ENCODE peak calls at places on chromosomes 5 and 9, in five cellular contexts. F, Q, W, R and X are unnamed samples.

GRCh38 chr5:7010578-7010977 is 297.3 kb downstream of the TENT4A start:
- DNase-seq in F (peak), R (no peak), Q (no peak), W (no peak), X (no peak)

GRCh38 chr9:123432331-123433236 is 76.6 kb downstream of the CRB2 start:
- DNase-seq in Q (no peak), F (no peak), R (no peak), W (no peak), X (no peak)

GRCh38 chr9:13979941-13980318 is 334.0 kb downstream of the NFIB start:
- DNase-seq in R (no peak), Q (no peak), F (no peak), W (no peak), X (no peak)

GRCh38 chr5:50658243-50658642 is 8.2 kb upstream of the PARP8 start:
- DNase-seq in F (no peak), W (no peak), Q (no peak), R (no peak), X (no peak)

GRCh38 chr9:121560921-121561320 is 61.3 kb upstream of the GGTA1 start:
- DNase-seq in Q (no peak), W (peak), F (no peak), R (no peak), X (no peak)

GRCh38 chr9:87212563-87213154 is 265.4 kb upstream of the GAS1 start:
- DNase-seq in Q (peak), W (no peak), R (no peak), F (no peak), X (no peak)

GRCh38 chr9:31359071-31359470 is 1025.4 kb upstream of the ACO1 start:
- DNase-seq in F (no peak), R (no peak), Q (no peak), W (no peak), X (no peak)

GRCh38 chr5:5467737-5468136 is 45.3 kb downstream of the ICE1 start:
- DNase-seq in W (no peak), Q (no peak), F (no peak), R (peak), X (no peak)

GRCh38 chr9:15543033-15543791 is 9.6 kb upstream of the CCDC171 start:
- DNase-seq in R (no peak), Q (no peak), W (no peak), F (no peak), X (no peak)

GRCh38 chr9:125966456-125966855 is 219.3 kb downstream of the PBX3 start:
- DNase-seq in R (no peak), F (no peak), Q (no peak), W (no peak), X (no peak)

GRCh38 chr5:134436523-134437339 is 25.1 kb upstream of the CDKN2AIPNL start:
- DNase-seq in R (peak), F (peak), Q (peak), W (peak), X (peak)

GRCh38 chr9:14303526-14303925 is 10.4 kb downstream of the NFIB start:
- DNase-seq in W (no peak), F (no peak), Q (no peak), R (no peak), X (no peak)

GRCh38 chr9:77883846-77884771 is 147.5 kb downstream of the GNAQ start:
- DNase-seq in R (peak), F (no peak), Q (peak), W (no peak), X (no peak)

GRCh38 chr5:131230406-131230805 is 33.4 kb upstream of the CDC42SE2 start:
- DNase-seq in R (no peak), Q (no peak), W (no peak), F (no peak), X (peak)

GRCh38 chr9:3750311-3750710 is 224.5 kb upstream of the RFX3 start:
- DNase-seq in R (no peak), Q (no peak), F (no peak), W (no peak), X (no peak)

GRCh38 chr5:141149812-141150211 is at the start of gene PCDHB6:
- DNase-seq in W (no peak), F (no peak), Q (no peak), R (peak), X (no peak)

GRCh38 chr5:179342577-179342976 is 2.7 kb downstream of the ADAMTS2 start:
- DNase-seq in F (peak), Q (no peak), R (peak), W (peak), X (no peak)
- TF ChIP-seq CTCF in F (no peak), Q (no peak), R (peak), W (peak), X (no peak)

GRCh38 chr9:137176302-137177182 is 4.7 kb upstream of the TMEM210 start:
- DNase-seq in Q (no peak), W (no peak), R (peak), F (peak), X (peak)

GRCh38 chr9:137174722-137175293 is 3.0 kb upstream of the TMEM210 start:
- DNase-seq in F (no peak), R (no peak), W (no peak), Q (no peak), X (no peak)

GRCh38 chr9:137173795-137174664 is 2.2 kb upstream of the TMEM210 start:
- DNase-seq in F (no peak), W (no peak), R (no peak), Q (no peak), X (no peak)

GRCh38 chr9:137172907-137173794 is 1.3 kb upstream of the TMEM210 start:
- DNase-seq in F (no peak), Q (peak), R (no peak), W (no peak), X (peak)

DNA sequence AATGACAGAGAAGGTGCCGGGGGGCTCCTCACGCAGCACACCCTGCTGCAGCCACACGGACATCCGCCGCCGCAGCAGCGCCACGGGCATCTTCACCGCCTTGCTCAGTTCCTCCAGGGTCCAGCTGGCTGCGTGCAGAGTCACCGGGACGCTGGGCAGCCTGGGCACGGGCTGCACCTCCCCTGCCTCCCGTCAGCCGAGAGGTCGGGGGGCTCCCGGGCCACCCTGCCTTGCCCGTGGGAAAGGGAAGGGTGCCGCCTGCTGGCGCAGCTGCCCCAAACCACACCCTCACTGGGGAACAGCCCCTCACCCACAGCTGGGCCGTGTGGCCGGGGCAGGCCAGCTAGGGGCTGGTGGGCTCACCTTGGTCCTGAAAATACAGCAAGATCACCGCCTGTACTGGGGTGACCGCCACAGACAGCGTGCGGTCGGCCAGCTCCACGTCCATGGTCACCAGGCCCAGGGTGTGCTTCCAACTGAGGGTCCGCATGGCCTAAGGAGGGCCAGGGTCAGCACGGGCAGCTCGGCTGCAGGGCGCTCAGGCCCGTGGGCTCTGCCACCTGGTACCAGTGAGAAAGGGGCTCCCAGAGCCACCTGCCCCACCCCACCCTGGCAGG is 3.6 kb upstream of the TMEM210 start:
- DNase-seq in F (no peak), Q (no peak), W (no peak), R (no peak), X (peak)
- TF ChIP-seq CTCF in F (no peak), Q (no peak), W (no peak), R (no peak), X (peak)

DNA sequence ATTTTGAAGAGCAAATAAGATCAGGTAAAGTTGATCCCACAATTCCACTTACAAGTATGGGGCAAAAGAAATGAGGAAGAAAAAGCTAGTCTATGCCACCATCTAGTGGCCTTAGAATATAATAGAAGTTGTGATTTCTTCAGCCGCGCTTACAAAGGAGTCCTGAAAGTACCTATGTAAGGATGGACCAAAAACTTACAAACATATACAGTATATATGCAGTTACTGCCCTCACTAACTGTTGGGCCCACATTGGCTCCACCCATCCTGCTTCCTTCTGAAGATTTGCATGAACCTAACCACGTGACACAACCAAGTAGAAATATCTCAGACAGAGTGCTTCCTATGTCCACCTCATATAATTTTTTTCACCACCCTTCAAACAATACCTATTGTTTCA is 11.7 kb upstream of the OR13D1 start:
- DNase-seq in Q (no peak), R (peak), W (no peak), F (no peak), X (peak)
- TF ChIP-seq CTCF in Q (peak), R (peak), W (peak), F (peak), X (peak)

DNA sequence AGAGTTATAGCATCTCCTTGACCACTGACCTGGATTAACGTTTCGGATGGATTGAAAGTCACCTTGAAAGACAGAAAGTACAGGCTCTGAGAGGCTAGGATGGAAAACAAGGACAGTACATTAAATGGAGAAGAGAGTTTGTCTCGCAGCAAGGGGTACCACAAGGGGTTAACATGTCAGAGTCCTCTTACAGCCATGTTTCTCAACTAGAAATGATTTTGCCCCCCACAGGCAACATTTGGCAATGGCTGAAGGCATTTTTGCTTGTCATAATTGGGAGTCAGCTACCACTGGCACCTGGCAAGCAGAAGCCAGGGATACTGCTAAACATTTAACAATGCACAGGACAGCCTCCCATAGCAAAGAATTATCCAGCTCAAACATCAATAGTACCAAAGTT is 90.8 kb upstream of the EQTN start:
- DNase-seq in F (no peak), Q (no peak), R (no peak), W (no peak), X (no peak)
- TF ChIP-seq CTCF in F (no peak), Q (no peak), R (no peak), W (no peak), X (no peak)

DNA sequence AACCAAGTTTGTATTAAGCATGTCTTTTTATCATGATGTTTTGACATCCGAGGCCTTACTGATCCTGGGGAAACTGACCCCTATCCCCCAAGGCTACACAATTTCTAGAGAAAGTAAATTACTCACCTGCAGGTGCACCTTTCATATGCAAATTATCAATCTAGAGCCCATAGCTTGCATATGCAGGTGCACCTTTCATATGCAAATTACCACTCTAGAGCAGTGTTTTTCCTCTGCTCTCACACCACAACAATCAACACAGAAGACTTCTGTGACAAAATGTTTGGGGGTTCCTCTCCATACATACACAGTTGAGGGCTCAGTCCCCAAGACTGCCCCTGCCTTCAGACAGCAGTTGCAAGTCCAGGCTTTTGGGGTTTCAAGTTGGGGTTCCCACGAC is 203.7 kb upstream of the RORB start:
- DNase-seq in R (no peak), F (no peak), Q (no peak), W (no peak), X (no peak)
- TF ChIP-seq CTCF in R (no peak), F (no peak), Q (no peak), W (no peak), X (no peak)

DNA sequence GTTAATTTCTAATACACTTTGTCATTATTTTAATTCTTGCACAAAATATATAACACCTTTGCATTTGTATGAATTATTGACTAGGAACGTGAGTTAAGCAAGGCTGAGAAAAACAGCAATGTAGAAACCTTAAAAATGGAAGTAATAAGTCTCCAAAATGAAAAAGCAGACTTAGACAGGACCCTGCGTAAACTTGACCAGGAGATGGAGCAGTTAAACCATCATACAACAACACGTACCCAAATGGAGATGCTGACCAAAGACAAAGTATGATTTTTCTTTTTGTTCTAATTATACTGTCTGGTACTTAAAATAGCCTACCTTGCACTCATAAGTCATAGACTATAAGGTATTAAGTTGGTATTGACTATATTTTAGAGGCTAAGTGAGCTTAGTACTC is 34.4 kb downstream of the RAD50 start:
- DNase-seq in W (no peak), R (peak), F (no peak), Q (no peak), X (peak)
- TF ChIP-seq CTCF in W (no peak), R (no peak), F (no peak), Q (no peak), X (no peak)